ENCODE peak calls at places on chromosomes 13 and 19, in ten cellular contexts. N is A549; J is AG04450; U is left cardiac atrium; C is activated B cell treated with CpG ODN at 0.5 μM for 24 hours; T is hippocampal formation; V is stimulated activated CD4-positive, alpha-beta T cell treated with anti-CD3 and anti-CD28 coated beads, Interleukin-12 subunit alpha, Interleukin-12 subunit beta, amount 100 ng/mL, for 48 hours; G is fibroblast of the aortic adventitia; W is heart right ventricle; I is T-helper 9 cell. Z is an unnamed sample.

GRCh38 chr13:53138369-53139036 is 109.9 kb downstream of the OLFM4 start:
- DNase-seq in N (no peak), J (no peak), U (peak; percentile 47), C (no peak), T (no peak), V (no peak), G (no peak), W (no peak), I (no peak), Z (no peak)

GRCh38 chr13:25196971-25197370 is 24.9 kb upstream of the AMER2 start:
- DNase-seq in N (no peak), J (no peak), U (no peak), C (no peak), T (no peak), V (no peak), G (no peak), W (no peak), I (no peak), Z (no peak)

GRCh38 chr19:45200614-45201013 is 22.0 kb downstream of the BLOC1S3 start:
- DNase-seq in N (no peak), J (no peak), U (peak; percentile 45), C (no peak), T (no peak), V (no peak), G (peak; percentile 67), W (peak; percentile 21), I (no peak), Z (no peak)

GRCh38 chr19:15562145-15562544 is 52.9 kb upstream of the CYP4F8 start:
- DNase-seq in N (no peak), J (no peak), U (no peak), C (no peak), T (no peak), V (no peak), G (no peak), W (no peak), I (no peak), Z (no peak)

GRCh38 chr19:2970201-2970838 is 7.0 kb upstream of the TLE6 start:
- DNase-seq in N (no peak), J (no peak), U (peak; percentile 51), C (no peak), T (no peak), V (no peak), G (peak; percentile 77), W (no peak), I (no peak), Z (no peak)

GRCh38 chr19:3132971-3133792 is 2.7 kb upstream of the GNA15 start:
- DNase-seq in N (no peak), J (no peak), U (no peak), C (peak; percentile 41), T (no peak), V (peak; percentile 76), G (peak; percentile 7), W (no peak), I (peak; percentile 73), Z (no peak)

GRCh38 chr13:38900188-38900587 is 90.4 kb downstream of the STOML3 start:
- DNase-seq in N (peak; percentile 1), J (no peak), U (no peak), C (no peak), T (peak; percentile 13), V (no peak), G (no peak), W (no peak), I (no peak), Z (no peak)

GRCh38 chr13:31174018-31174417 is 12.3 kb upstream of the HSPH1 start:
- DNase-seq in N (no peak), J (peak; percentile 51), U (no peak), C (no peak), T (no peak), V (no peak), G (peak; percentile 51), W (no peak), I (no peak), Z (no peak)

GRCh38 chr13:110272227-110272626 is 34.7 kb downstream of the COL4A1 start:
- DNase-seq in N (no peak), J (no peak), U (no peak), C (no peak), T (no peak), V (no peak), G (no peak), W (no peak), I (no peak), Z (no peak)

GRCh38 chr19:49151339-49152217 is 3.6 kb downstream of the HRC start:
- DNase-seq in N (peak; percentile 87), J (no peak), U (peak; percentile 73), C (peak; percentile 40), T (no peak), V (no peak), G (peak; percentile 28), W (peak; percentile 57), I (peak; percentile 38), Z (peak; percentile 99)

GRCh38 chr19:39469036-39469435 is 11.6 kb upstream of the TIMM50 start:
- DNase-seq in N (no peak), J (no peak), U (no peak), C (no peak), T (no peak), V (no peak), G (no peak), W (no peak), I (no peak), Z (no peak)

GRCh38 chr13:113001251-113002140 is 32.5 kb downstream of the MCF2L start:
- DNase-seq in N (no peak), J (no peak), U (peak; percentile 38), C (no peak), T (peak; percentile 33), V (no peak), G (no peak), W (no peak), I (no peak), Z (peak; percentile 53)

GRCh38 chr13:113307491-113307890 is 10.5 kb downstream of the LAMP1 start:
- DNase-seq in N (no peak), J (no peak), U (no peak), C (no peak), T (no peak), V (no peak), G (no peak), W (no peak), I (no peak), Z (no peak)

GRCh38 chr13:91141619-91142061 is 205.8 kb upstream of the MIR17HG start:
- DNase-seq in N (no peak), J (no peak), U (no peak), C (no peak), T (no peak), V (no peak), G (no peak), W (no peak), I (no peak), Z (no peak)

GRCh38 chr13:73268306-73268705 is 209.5 kb downstream of the KLF5 start:
- DNase-seq in N (no peak), J (no peak), U (no peak), C (no peak), T (no peak), V (no peak), G (peak; percentile 34), W (no peak), I (no peak), Z (peak; percentile 63)

GRCh38 chr19:33432408-33433170 is 59.1 kb downstream of the CEBPG start:
- DNase-seq in N (no peak), J (no peak), U (peak; percentile 5), C (no peak), T (no peak), V (no peak), G (no peak), W (no peak), I (no peak), Z (no peak)

GRCh38 chr13:113283904-113284303 is 13.1 kb upstream of the LAMP1 start:
- DNase-seq in N (no peak), J (no peak), U (no peak), C (no peak), T (no peak), V (no peak), G (no peak), W (no peak), I (no peak), Z (no peak)

GRCh38 chr19:4538601-4538954 is 1.3 kb downstream of the LRG1 start:
- DNase-seq in N (no peak), J (no peak), U (no peak), C (no peak), T (no peak), V (no peak), G (no peak), W (no peak), I (no peak), Z (no peak)

GRCh38 chr19:33463194-33463593 is 58.4 kb downstream of the PEPD start:
- DNase-seq in N (no peak), J (no peak), U (no peak), C (no peak), T (no peak), V (no peak), G (no peak), W (no peak), I (no peak), Z (no peak)

GRCh38 chr13:32726374-32727037 is 140.3 kb downstream of the PDS5B start:
- DNase-seq in N (no peak), J (no peak), U (no peak), C (no peak), T (no peak), V (no peak), G (no peak), W (no peak), I (no peak), Z (no peak)

GRCh38 chr13:24124789-24125476 is 35.6 kb upstream of the SPATA13 start:
- DNase-seq in N (no peak), J (no peak), U (no peak), C (peak; percentile 18), T (no peak), V (no peak), G (no peak), W (peak; percentile 9), I (no peak), Z (no peak)

GRCh38 chr13:76667551-76667950 is 218.7 kb downstream of the KCTD12 start:
- DNase-seq in N (no peak), J (peak; percentile 29), U (no peak), C (no peak), T (no peak), V (no peak), G (peak; percentile 92), W (peak; percentile 32), I (no peak), Z (no peak)

GRCh38 chr13:75541287-75541686 is 3.6 kb upstream of the COMMD6 start:
- DNase-seq in N (no peak), J (no peak), U (no peak), C (no peak), T (peak; percentile 46), V (no peak), G (no peak), W (no peak), I (no peak), Z (no peak)

GRCh38 chr19:38644719-38645118 is 2.7 kb upstream of the ACTN4 start:
- DNase-seq in N (no peak), J (no peak), U (no peak), C (no peak), T (no peak), V (no peak), G (no peak), W (no peak), I (no peak), Z (no peak)

GRCh38 chr13:45918597-45918996 is 67.0 kb upstream of the SIAH3 start:
- DNase-seq in N (no peak), J (no peak), U (no peak), C (no peak), T (no peak), V (no peak), G (no peak), W (no peak), I (no peak), Z (no peak)

GRCh38 chr19:18306209-18306902 is 16.5 kb downstream of the LSM4 start:
- DNase-seq in N (no peak), J (no peak), U (no peak), C (no peak), T (no peak), V (no peak), G (no peak), W (no peak), I (no peak), Z (peak; percentile 62)

GRCh38 chr19:6246174-6247006 is 33.4 kb downstream of the MLLT1 start:
- DNase-seq in N (no peak), J (no peak), U (no peak), C (no peak), T (no peak), V (no peak), G (no peak), W (no peak), I (no peak), Z (peak; percentile 13)

GRCh38 chr19:48678201-48678600 is 5.4 kb upstream of the NTN5 start:
- DNase-seq in N (no peak), J (no peak), U (no peak), C (no peak), T (no peak), V (no peak), G (peak; percentile 23), W (no peak), I (no peak), Z (peak; percentile 64)